ENCODE peak calls at places on chromosomes 3 and 15, in five cellular contexts. One of them, this sample, is unnamed.

GRCh38 chr15:65086680-65087111 is 10.2 kb downstream of the KBTBD13 start:
- DNase-seq in NCI-H748 treated with DMSO at 0.1 percent for 48 hours: no peak
- DNase-seq in ELF-1: peak
- DNase-seq in activated CD8-positive, alpha-beta memory T cell treated with anti-CD3 and anti-CD28 coated beads for 48 hours: no peak
- DNase-seq in PC-9: no peak
- DNase-seq in this sample: no peak

GRCh38 chr3:190517696-190518095 is 3.8 kb downstream of the IL1RAP start:
- DNase-seq in NCI-H748 treated with DMSO at 0.1 percent for 48 hours: no peak
- DNase-seq in ELF-1: no peak
- DNase-seq in activated CD8-positive, alpha-beta memory T cell treated with anti-CD3 and anti-CD28 coated beads for 48 hours: no peak
- DNase-seq in PC-9: peak
- DNase-seq in this sample: peak

GRCh38 chr15:40088929-40089755 is 19.5 kb downstream of the BMF start:
- DNase-seq in NCI-H748 treated with DMSO at 0.1 percent for 48 hours: no peak
- DNase-seq in ELF-1: no peak
- DNase-seq in activated CD8-positive, alpha-beta memory T cell treated with anti-CD3 and anti-CD28 coated beads for 48 hours: no peak
- DNase-seq in PC-9: no peak
- DNase-seq in this sample: peak

GRCh38 chr3:14766428-14767244 is 52.1 kb upstream of the FGD5 start:
- DNase-seq in NCI-H748 treated with DMSO at 0.1 percent for 48 hours: no peak
- DNase-seq in ELF-1: no peak
- DNase-seq in activated CD8-positive, alpha-beta memory T cell treated with anti-CD3 and anti-CD28 coated beads for 48 hours: no peak
- DNase-seq in PC-9: no peak
- DNase-seq in this sample: no peak

GRCh38 chr3:127454051-127454450 is 136.5 kb downstream of the TPRA1 start:
- DNase-seq in NCI-H748 treated with DMSO at 0.1 percent for 48 hours: no peak
- DNase-seq in ELF-1: no peak
- DNase-seq in activated CD8-positive, alpha-beta memory T cell treated with anti-CD3 and anti-CD28 coated beads for 48 hours: no peak
- DNase-seq in PC-9: no peak
- DNase-seq in this sample: no peak

GRCh38 chr3:57261929-57262328 is 30.6 kb downstream of the ASB14 start:
- DNase-seq in NCI-H748 treated with DMSO at 0.1 percent for 48 hours: no peak
- DNase-seq in ELF-1: no peak
- DNase-seq in activated CD8-positive, alpha-beta memory T cell treated with anti-CD3 and anti-CD28 coated beads for 48 hours: no peak
- DNase-seq in PC-9: no peak
- DNase-seq in this sample: no peak

GRCh38 chr15:35032471-35032870 is 44.4 kb upstream of the ZNF770 start:
- DNase-seq in NCI-H748 treated with DMSO at 0.1 percent for 48 hours: no peak
- DNase-seq in ELF-1: no peak
- DNase-seq in activated CD8-positive, alpha-beta memory T cell treated with anti-CD3 and anti-CD28 coated beads for 48 hours: no peak
- DNase-seq in PC-9: no peak
- DNase-seq in this sample: no peak

GRCh38 chr15:30922469-30923311 is 19.0 kb downstream of the FAN1 start:
- DNase-seq in NCI-H748 treated with DMSO at 0.1 percent for 48 hours: no peak
- DNase-seq in ELF-1: peak
- DNase-seq in activated CD8-positive, alpha-beta memory T cell treated with anti-CD3 and anti-CD28 coated beads for 48 hours: no peak
- DNase-seq in PC-9: no peak
- DNase-seq in this sample: peak

GRCh38 chr15:89781055-89781454 is 4.9 kb downstream of the MESP2 start:
- DNase-seq in NCI-H748 treated with DMSO at 0.1 percent for 48 hours: no peak
- DNase-seq in ELF-1: no peak
- DNase-seq in activated CD8-positive, alpha-beta memory T cell treated with anti-CD3 and anti-CD28 coated beads for 48 hours: no peak
- DNase-seq in PC-9: peak
- DNase-seq in this sample: peak

This sample was measured in RCC 7860.